ENCODE peak calls at places on chromosomes 1 and 21, in five cellular contexts. V is tibial nerve, O is A549, M is upper lobe of left lung, R is ovary. K is an unnamed sample.

GRCh38 chr1:179058343-179059184 is 23.3 kb upstream of the TOR3A start:
- DNase-seq in V (no peak), O (no peak), M (no peak), R (no peak), K (no peak)

GRCh38 chr1:28031173-28031572 is 57.2 kb downstream of the EYA3 start:
- DNase-seq in V (no peak), O (no peak), M (no peak), R (no peak), K (no peak)

GRCh38 chr1:209567788-209568187 is 15.7 kb upstream of the CAMK1G start:
- DNase-seq in V (no peak), O (no peak), M (no peak), R (no peak), K (no peak)

GRCh38 chr21:33660406-33660805 is 18.1 kb downstream of the ITSN1 start:
- DNase-seq in V (no peak), O (no peak), M (no peak), R (no peak), K (no peak)

GRCh38 chr1:150513275-150513885 is 2.2 kb upstream of the FALEC start:
- DNase-seq in V (no peak), O (no peak), M (no peak), R (no peak), K (no peak)

GRCh38 chr1:240968864-240969263 is 356.9 kb upstream of the GREM2 start:
- DNase-seq in V (no peak), O (no peak), M (no peak), R (no peak), K (no peak)

GRCh38 chr1:27526569-27527222 is 36.7 kb upstream of the WASF2 start:
- DNase-seq in V (no peak), O (no peak), M (no peak), R (no peak), K (no peak)

GRCh38 chr1:150567341-150567716 is 12.1 kb downstream of the MCL1 start:
- DNase-seq in V (no peak), O (no peak), M (no peak), R (peak), K (peak)

GRCh38 chr1:89834078-89834704 is 13.4 kb downstream of the LRRC8D start:
- DNase-seq in V (no peak), O (no peak), M (no peak), R (no peak), K (no peak)

GRCh38 chr1:227228201-227228600 is 90.1 kb downstream of the CDC42BPA start:
- DNase-seq in V (no peak), O (no peak), M (no peak), R (no peak), K (no peak)

GRCh38 chr21:29953072-29953471 is 13.3 kb upstream of the GRIK1 start:
- DNase-seq in V (no peak), O (no peak), M (no peak), R (no peak), K (no peak)

GRCh38 chr1:18104546-18105100 is 3.0 kb upstream of the IGSF21 start:
- DNase-seq in V (no peak), O (no peak), M (no peak), R (no peak), K (no peak)

GRCh38 chr1:164725401-164725800 is 166.4 kb downstream of the PBX1 start:
- DNase-seq in V (no peak), O (no peak), M (no peak), R (peak), K (no peak)

DNA sequence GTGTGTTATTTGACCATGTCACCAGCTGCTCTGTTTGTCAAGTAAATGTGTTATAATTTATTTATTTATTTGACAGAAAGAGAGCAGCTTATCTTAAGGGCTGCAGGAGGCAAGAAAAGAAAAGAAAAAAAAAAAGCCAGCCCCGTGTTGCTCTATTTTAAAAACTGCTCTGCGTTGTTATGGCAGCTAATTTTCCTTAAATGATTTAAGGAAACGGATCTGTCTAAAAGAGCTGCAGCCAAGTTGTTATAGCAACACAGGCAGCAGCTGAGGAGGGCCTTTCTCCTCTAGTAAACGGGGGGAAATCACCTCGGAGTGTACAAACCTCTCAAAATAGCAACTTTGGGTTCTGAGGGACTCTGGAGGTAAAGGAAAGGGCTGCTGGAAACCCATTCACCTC is 149.2 kb downstream of the BEND5 start:
- DNase-seq in V (no peak), O (no peak), M (no peak), R (no peak), K (no peak)
- TF ChIP-seq EP300 in V (no peak), O (no peak), M (no peak), R (no peak), K (no peak)

GRCh38 chr1:19665044-19665455 is 375 bp downstream of the HTR6 start:
- DNase-seq in V (no peak), O (no peak), M (no peak), R (no peak), K (no peak)
- H3K4me3 ChIP-seq in V (no peak), O (peak), M (peak), R (peak), K (peak)

DNA sequence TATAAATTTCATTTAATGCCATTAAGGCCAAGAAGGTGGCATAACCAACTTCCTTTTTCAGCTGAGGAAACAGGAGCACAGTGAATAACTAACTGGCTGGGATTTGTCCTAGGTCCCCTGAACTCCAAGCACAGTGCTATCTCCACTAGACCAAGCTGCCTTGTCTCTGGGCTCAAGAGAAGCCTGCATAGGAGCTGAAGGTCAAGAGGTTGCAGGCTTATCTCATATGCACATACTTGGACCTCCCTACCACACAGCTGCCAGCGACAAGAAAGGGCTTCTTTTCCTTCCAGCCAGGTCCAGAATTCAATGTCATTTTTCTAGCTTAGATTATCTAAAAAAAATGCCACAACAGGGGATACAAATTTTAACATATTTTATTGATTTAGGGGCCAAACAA is 27.1 kb downstream of the AK2 start:
- DNase-seq in V (no peak), O (no peak), M (no peak), R (no peak), K (no peak)
- TF ChIP-seq EP300 in V (no peak), O (no peak), M (no peak), R (no peak), K (no peak)

GRCh38 chr21:16423921-16424320 is 694.1 kb downstream of the USP25 start:
- DNase-seq in V (no peak), O (no peak), M (no peak), R (no peak), K (no peak)
- H3K4me3 ChIP-seq in V (no peak), O (peak), M (peak), R (peak), K (no peak)

DNA sequence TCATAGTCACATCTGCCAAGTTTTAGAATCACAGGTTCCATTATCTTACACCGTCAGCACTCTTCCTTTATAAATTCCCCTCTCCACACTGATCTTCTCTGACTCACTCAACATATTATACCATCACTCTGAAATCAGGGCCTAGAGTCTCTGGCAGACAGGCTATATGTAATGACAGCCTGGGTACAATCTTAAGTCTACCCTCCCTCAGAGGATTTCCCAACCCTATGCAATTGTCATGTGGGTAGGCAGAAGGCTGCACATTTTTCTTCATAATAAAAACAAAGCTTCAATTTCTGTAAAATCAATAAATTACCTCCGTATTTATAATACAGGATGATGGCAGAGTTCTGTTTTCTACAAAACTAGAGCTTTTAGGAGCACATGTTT is 138.0 kb downstream of the RERE start:
- DNase-seq in V (no peak), O (no peak), M (no peak), R (no peak), K (no peak)
- TF ChIP-seq EP300 in V (no peak), O (no peak), M (no peak), R (no peak), K (no peak)

GRCh38 chr1:39132505-39133339 is 71.8 kb upstream of the MACF1 start:
- DNase-seq in V (no peak), O (peak), M (peak), R (peak), K (peak)
- H3K4me3 ChIP-seq in V (no peak), O (no peak), M (no peak), R (no peak), K (no peak)

DNA sequence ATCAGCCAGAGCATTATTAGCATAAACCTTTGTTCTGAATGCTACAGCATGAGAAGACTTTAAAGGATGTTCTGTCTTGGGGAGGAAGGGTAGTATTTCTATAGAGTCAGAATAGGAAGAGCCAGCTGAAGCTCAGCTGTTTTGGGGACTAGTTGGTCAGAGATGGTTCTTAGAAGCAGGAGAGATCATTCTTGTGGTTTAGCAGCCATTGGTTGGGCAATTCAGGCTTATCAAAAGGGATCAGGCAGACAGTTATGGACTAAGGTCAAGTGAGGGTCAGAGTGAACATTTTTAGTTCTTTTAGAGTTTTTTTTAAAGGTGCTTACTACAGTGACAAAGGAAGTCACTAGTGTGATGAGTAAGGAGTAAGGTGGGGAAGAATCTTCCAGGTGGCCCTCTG is 245.5 kb downstream of the RPS6KC1 start:
- DNase-seq in V (no peak), O (no peak), M (no peak), R (no peak), K (no peak)
- TF ChIP-seq EP300 in V (no peak), O (no peak), M (no peak), R (no peak), K (no peak)

K was measured in transverse colon.